ENCODE peak calls at places on chromosome 20, in nine cellular contexts. One of them, this sample, is unnamed.

GRCh38 chr20:1155342-1155741 is 29.4 kb downstream of the TMEM74B start:
- DNase-seq in left ventricle myocardium inferior: no peak
- DNase-seq in bronchial epithelial cell: no peak
- DNase-seq in GM13976: no peak
- DNase-seq in AG04450: no peak
- DNase-seq in body of pancreas: no peak
- DNase-seq in hepatocyte: no peak
- DNase-seq in HFFc6: no peak
- DNase-seq in GM12865: no peak
- DNase-seq in this sample: no peak

GRCh38 chr20:528923-529594 is 14.5 kb downstream of the CSNK2A1 start:
- DNase-seq in body of pancreas: no peak
- DNase-seq in left ventricle myocardium inferior: no peak
- DNase-seq in GM12865: no peak
- DNase-seq in HFFc6: peak
- DNase-seq in AG04450: peak
- DNase-seq in bronchial epithelial cell: peak
- DNase-seq in GM13976: no peak
- DNase-seq in hepatocyte: no peak
- DNase-seq in this sample: no peak

GRCh38 chr20:62953167-62953838 is 794 bp downstream of the SLC17A9 start:
- DNase-seq in HFFc6: no peak
- DNase-seq in GM12865: peak
- DNase-seq in AG04450: no peak
- DNase-seq in GM13976: peak
- DNase-seq in body of pancreas: no peak
- DNase-seq in bronchial epithelial cell: no peak
- DNase-seq in left ventricle myocardium inferior: no peak
- DNase-seq in hepatocyte: peak
- DNase-seq in this sample: no peak

GRCh38 chr20:8131598-8132014 is 460 bp upstream of the PLCB1 start:
- DNase-seq in GM13976: no peak
- DNase-seq in hepatocyte: no peak
- DNase-seq in left ventricle myocardium inferior: no peak
- DNase-seq in body of pancreas: no peak
- DNase-seq in HFFc6: peak
- DNase-seq in bronchial epithelial cell: no peak
- DNase-seq in AG04450: no peak
- DNase-seq in GM12865: no peak
- DNase-seq in this sample: peak

GRCh38 chr20:52196845-52197244 is 5.3 kb upstream of the ZFP64 start:
- DNase-seq in bronchial epithelial cell: no peak
- DNase-seq in AG04450: no peak
- DNase-seq in body of pancreas: no peak
- DNase-seq in left ventricle myocardium inferior: no peak
- DNase-seq in GM12865: no peak
- DNase-seq in hepatocyte: no peak
- DNase-seq in HFFc6: no peak
- DNase-seq in GM13976: no peak
- DNase-seq in this sample: no peak

GRCh38 chr20:17443326-17443858 is 87.8 kb downstream of the BFSP1 start:
- DNase-seq in GM12865: no peak
- DNase-seq in left ventricle myocardium inferior: no peak
- DNase-seq in bronchial epithelial cell: no peak
- DNase-seq in hepatocyte: no peak
- DNase-seq in GM13976: no peak
- DNase-seq in body of pancreas: no peak
- DNase-seq in AG04450: no peak
- DNase-seq in HFFc6: no peak
- DNase-seq in this sample: no peak

GRCh38 chr20:24318569-24319352 is 150.7 kb upstream of the SYNDIG1 start:
- DNase-seq in GM13976: no peak
- DNase-seq in AG04450: no peak
- DNase-seq in HFFc6: no peak
- DNase-seq in GM12865: no peak
- DNase-seq in hepatocyte: no peak
- DNase-seq in body of pancreas: no peak
- DNase-seq in left ventricle myocardium inferior: no peak
- DNase-seq in bronchial epithelial cell: no peak
- DNase-seq in this sample: no peak

GRCh38 chr20:25308671-25309394 is 60.9 kb downstream of the PYGB start:
- DNase-seq in left ventricle myocardium inferior: no peak
- DNase-seq in AG04450: no peak
- DNase-seq in hepatocyte: no peak
- DNase-seq in bronchial epithelial cell: no peak
- DNase-seq in HFFc6: peak
- DNase-seq in body of pancreas: no peak
- DNase-seq in GM13976: no peak
- DNase-seq in GM12865: no peak
- DNase-seq in this sample: no peak

GRCh38 chr20:24665741-24666191 is 196.3 kb downstream of the SYNDIG1 start:
- DNase-seq in GM12865: no peak
- DNase-seq in body of pancreas: no peak
- DNase-seq in left ventricle myocardium inferior: no peak
- DNase-seq in bronchial epithelial cell: no peak
- DNase-seq in hepatocyte: no peak
- DNase-seq in HFFc6: no peak
- DNase-seq in AG04450: no peak
- DNase-seq in GM13976: peak
- DNase-seq in this sample: no peak

GRCh38 chr20:12030470-12030869 is 112.8 kb downstream of the BTBD3 start:
- DNase-seq in left ventricle myocardium inferior: no peak
- DNase-seq in bronchial epithelial cell: no peak
- DNase-seq in GM12865: no peak
- DNase-seq in AG04450: no peak
- DNase-seq in hepatocyte: peak
- DNase-seq in body of pancreas: peak
- DNase-seq in GM13976: no peak
- DNase-seq in HFFc6: no peak
- DNase-seq in this sample: no peak

GRCh38 chr20:63243604-63244247 is 8.0 kb downstream of the BIRC7 start:
- DNase-seq in bronchial epithelial cell: no peak
- DNase-seq in hepatocyte: no peak
- DNase-seq in left ventricle myocardium inferior: no peak
- DNase-seq in AG04450: no peak
- DNase-seq in HFFc6: no peak
- DNase-seq in GM12865: no peak
- DNase-seq in GM13976: no peak
- DNase-seq in body of pancreas: no peak
- DNase-seq in this sample: no peak

GRCh38 chr20:59824711-59825562 is 108.5 kb downstream of the SYCP2 start:
- DNase-seq in body of pancreas: no peak
- DNase-seq in GM12865: no peak
- DNase-seq in AG04450: no peak
- DNase-seq in bronchial epithelial cell: no peak
- DNase-seq in HFFc6: no peak
- DNase-seq in left ventricle myocardium inferior: no peak
- DNase-seq in hepatocyte: no peak
- DNase-seq in GM13976: peak
- DNase-seq in this sample: no peak

GRCh38 chr20:15642099-15642498 is 931.1 kb downstream of the KIF16B start:
- DNase-seq in GM13976: no peak
- DNase-seq in bronchial epithelial cell: no peak
- DNase-seq in body of pancreas: no peak
- DNase-seq in GM12865: no peak
- DNase-seq in AG04450: no peak
- DNase-seq in hepatocyte: no peak
- DNase-seq in HFFc6: no peak
- DNase-seq in left ventricle myocardium inferior: no peak
- DNase-seq in this sample: no peak

GRCh38 chr20:15639839-15640238 is 933.4 kb downstream of the KIF16B start:
- DNase-seq in left ventricle myocardium inferior: no peak
- DNase-seq in GM13976: no peak
- DNase-seq in body of pancreas: no peak
- DNase-seq in HFFc6: no peak
- DNase-seq in bronchial epithelial cell: no peak
- DNase-seq in hepatocyte: no peak
- DNase-seq in GM12865: no peak
- DNase-seq in AG04450: no peak
- DNase-seq in this sample: no peak

GRCh38 chr20:15638781-15639180 is 934.5 kb downstream of the KIF16B start:
- DNase-seq in hepatocyte: no peak
- DNase-seq in bronchial epithelial cell: no peak
- DNase-seq in AG04450: no peak
- DNase-seq in body of pancreas: no peak
- DNase-seq in GM13976: no peak
- DNase-seq in HFFc6: no peak
- DNase-seq in left ventricle myocardium inferior: no peak
- DNase-seq in GM12865: no peak
- DNase-seq in this sample: no peak

GRCh38 chr20:15642676-15643075 is 930.6 kb downstream of the KIF16B start:
- DNase-seq in AG04450: no peak
- DNase-seq in GM13976: no peak
- DNase-seq in hepatocyte: no peak
- DNase-seq in bronchial epithelial cell: no peak
- DNase-seq in left ventricle myocardium inferior: no peak
- DNase-seq in HFFc6: peak
- DNase-seq in body of pancreas: no peak
- DNase-seq in GM12865: no peak
- DNase-seq in this sample: no peak

DNA sequence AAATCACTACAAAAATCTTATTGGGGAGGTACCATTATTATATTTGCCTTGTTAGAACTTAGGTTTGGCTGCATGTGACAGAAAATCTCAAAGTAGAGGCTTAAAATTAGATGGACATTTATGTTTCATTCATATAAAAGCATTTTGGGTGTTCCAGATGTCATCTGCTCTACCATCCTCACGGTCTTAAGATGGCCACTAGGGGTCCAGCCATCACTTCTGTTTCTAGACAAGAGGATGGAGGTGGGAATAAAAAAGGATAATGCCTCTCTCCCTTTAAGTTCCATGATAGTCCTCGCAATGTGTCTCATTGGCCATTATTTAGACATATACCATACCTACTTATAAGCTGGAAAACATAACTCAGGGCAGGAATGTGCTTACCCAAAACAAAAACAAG is 929.5 kb downstream of the KIF16B start:
- DNase-seq in GM12865: peak
- DNase-seq in bronchial epithelial cell: peak
- DNase-seq in hepatocyte: no peak
- DNase-seq in left ventricle myocardium inferior: no peak
- DNase-seq in AG04450: no peak
- DNase-seq in body of pancreas: no peak
- DNase-seq in GM13976: no peak
- DNase-seq in HFFc6: no peak
- DNase-seq in this sample: no peak
- TF ChIP-seq CTCF in GM12865: peak
- TF ChIP-seq CTCF in bronchial epithelial cell: peak
- TF ChIP-seq CTCF in hepatocyte: no peak
- TF ChIP-seq CTCF in left ventricle myocardium inferior: no peak
- TF ChIP-seq CTCF in AG04450: peak
- TF ChIP-seq CTCF in body of pancreas: no peak
- TF ChIP-seq CTCF in GM13976: no peak
- TF ChIP-seq CTCF in HFFc6: peak
- TF ChIP-seq CTCF in this sample: no peak

GRCh38 chr20:42041000-42041565 is 422.9 kb upstream of the CHD6 start:
- DNase-seq in GM13976: no peak
- DNase-seq in body of pancreas: no peak
- DNase-seq in bronchial epithelial cell: no peak
- DNase-seq in HFFc6: no peak
- DNase-seq in AG04450: no peak
- DNase-seq in left ventricle myocardium inferior: no peak
- DNase-seq in GM12865: no peak
- DNase-seq in hepatocyte: peak
- DNase-seq in this sample: no peak
- TF ChIP-seq CTCF in GM13976: no peak
- TF ChIP-seq CTCF in body of pancreas: no peak
- TF ChIP-seq CTCF in bronchial epithelial cell: no peak
- TF ChIP-seq CTCF in HFFc6: no peak
- TF ChIP-seq CTCF in AG04450: no peak
- TF ChIP-seq CTCF in left ventricle myocardium inferior: peak
- TF ChIP-seq CTCF in GM12865: no peak
- TF ChIP-seq CTCF in hepatocyte: peak
- TF ChIP-seq CTCF in this sample: no peak

GRCh38 chr20:53413188-53413631 is 180.4 kb downstream of the ZNF217 start:
- DNase-seq in HFFc6: no peak
- DNase-seq in hepatocyte: peak
- DNase-seq in body of pancreas: peak
- DNase-seq in left ventricle myocardium inferior: no peak
- DNase-seq in GM13976: peak
- DNase-seq in AG04450: no peak
- DNase-seq in bronchial epithelial cell: peak
- DNase-seq in GM12865: peak
- DNase-seq in this sample: peak
- TF ChIP-seq CTCF in HFFc6: no peak
- TF ChIP-seq CTCF in hepatocyte: peak
- TF ChIP-seq CTCF in body of pancreas: peak
- TF ChIP-seq CTCF in left ventricle myocardium inferior: peak
- TF ChIP-seq CTCF in GM13976: peak
- TF ChIP-seq CTCF in AG04450: no peak
- TF ChIP-seq CTCF in bronchial epithelial cell: peak
- TF ChIP-seq CTCF in GM12865: peak
- TF ChIP-seq CTCF in this sample: peak

DNA sequence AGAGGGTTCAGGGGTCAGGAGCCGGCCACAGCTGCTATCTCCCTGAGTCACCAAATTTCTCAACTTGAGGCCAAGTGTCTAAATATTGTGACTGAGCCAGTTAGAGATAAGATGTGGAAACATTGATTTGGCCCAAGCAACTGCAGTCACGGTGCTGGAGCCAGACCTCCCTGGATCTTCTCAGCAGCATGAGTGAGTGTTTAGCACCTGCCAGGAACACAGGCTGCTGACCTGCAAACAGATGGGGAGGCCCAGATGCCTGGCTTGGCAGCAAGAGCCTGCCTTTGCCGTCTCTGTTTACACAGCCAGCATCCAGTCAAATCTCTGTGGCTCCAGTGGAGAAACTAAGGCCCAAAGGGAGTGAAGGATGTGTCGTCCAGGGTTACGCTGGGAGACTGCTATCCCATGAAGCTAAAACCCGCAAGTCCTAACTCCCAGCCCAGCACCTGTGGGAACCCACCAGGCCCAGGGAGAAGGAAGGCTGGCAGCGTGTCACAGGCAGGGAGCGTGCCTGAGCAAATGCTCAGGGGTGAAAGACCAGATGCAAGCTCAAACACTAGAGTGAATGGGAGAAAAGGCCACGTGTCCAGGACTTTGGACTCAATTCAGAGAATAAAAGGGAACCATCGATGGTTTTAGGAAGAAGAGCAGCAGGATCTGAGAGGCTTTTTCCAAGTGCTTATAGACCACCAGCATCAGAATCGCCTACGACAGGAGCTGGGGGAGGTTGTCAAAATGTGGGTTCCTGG is 15.9 kb upstream of the PTGIS start:
- DNase-seq in HFFc6: peak
- DNase-seq in body of pancreas: peak
- DNase-seq in AG04450: peak
- DNase-seq in hepatocyte: peak
- DNase-seq in left ventricle myocardium inferior: peak
- DNase-seq in GM13976: no peak
- DNase-seq in bronchial epithelial cell: peak
- DNase-seq in GM12865: no peak
- DNase-seq in this sample: no peak
- TF ChIP-seq CTCF in HFFc6: no peak
- TF ChIP-seq CTCF in body of pancreas: no peak
- TF ChIP-seq CTCF in AG04450: peak
- TF ChIP-seq CTCF in hepatocyte: peak
- TF ChIP-seq CTCF in left ventricle myocardium inferior: no peak
- TF ChIP-seq CTCF in GM13976: no peak
- TF ChIP-seq CTCF in bronchial epithelial cell: peak
- TF ChIP-seq CTCF in GM12865: no peak
- TF ChIP-seq CTCF in this sample: no peak

GRCh38 chr20:4295226-4295625 is 279.9 kb upstream of the RNF24 start:
- DNase-seq in bronchial epithelial cell: no peak
- DNase-seq in GM13976: no peak
- DNase-seq in left ventricle myocardium inferior: no peak
- DNase-seq in hepatocyte: no peak
- DNase-seq in body of pancreas: no peak
- DNase-seq in HFFc6: no peak
- DNase-seq in GM12865: no peak
- DNase-seq in AG04450: no peak
- DNase-seq in this sample: no peak

GRCh38 chr20:4289875-4290274 is 274.5 kb upstream of the RNF24 start:
- DNase-seq in AG04450: no peak
- DNase-seq in body of pancreas: no peak
- DNase-seq in bronchial epithelial cell: no peak
- DNase-seq in HFFc6: no peak
- DNase-seq in GM12865: peak
- DNase-seq in hepatocyte: no peak
- DNase-seq in left ventricle myocardium inferior: no peak
- DNase-seq in GM13976: no peak
- DNase-seq in this sample: no peak
- TF ChIP-seq CTCF in AG04450: peak
- TF ChIP-seq CTCF in body of pancreas: no peak
- TF ChIP-seq CTCF in bronchial epithelial cell: no peak
- TF ChIP-seq CTCF in HFFc6: peak
- TF ChIP-seq CTCF in GM12865: peak
- TF ChIP-seq CTCF in hepatocyte: no peak
- TF ChIP-seq CTCF in left ventricle myocardium inferior: no peak
- TF ChIP-seq CTCF in GM13976: no peak
- TF ChIP-seq CTCF in this sample: no peak

This sample was measured in GM20000.